ENCODE peak calls at places on chromosomes 4 and X, in six cellular contexts. R is HCT116, S is PC-3, V is SK-N-SH, N is GM23248, F is MM.1S. H is an unnamed sample.
A peak's percentile ranks its signal among the peaks of the same experiment; 100 is the strongest.

GRCh38 chr4:54015421-54016065 is 48.9 kb downstream of the CHIC2 start:
- DNase-seq in R (no peak), S (no peak), V (no peak), N (no peak), F (no peak), H (peak; percentile 36)

GRCh38 chrX:15815779-15816452 is 25.6 kb downstream of the ZRSR2 start:
- DNase-seq in R (peak; percentile 3), S (peak; percentile 50), V (peak; percentile 59), N (peak; percentile 31), F (peak; percentile 37), H (peak; percentile 66)

GRCh38 chr4:166290426-166290825 is 417.4 kb downstream of the TLL1 start:
- DNase-seq in R (no peak), S (no peak), V (no peak), N (no peak), F (no peak), H (no peak)

GRCh38 chrX:33252306-33252825 is 41.0 kb upstream of the DMD start:
- DNase-seq in R (no peak), S (no peak), V (no peak), N (no peak), F (no peak), H (no peak)

GRCh38 chrX:130179579-130180215 is 7.9 kb downstream of the RAB33A start:
- DNase-seq in R (no peak), S (no peak), V (no peak), N (peak; percentile 25), F (no peak), H (no peak)

GRCh38 chr4:98669577-98669976 is 11.2 kb upstream of the TSPAN5 start:
- DNase-seq in R (no peak), S (no peak), V (no peak), N (no peak), F (no peak), H (no peak)

GRCh38 chr4:123438031-123438430 is 41.4 kb downstream of the SPRY1 start:
- DNase-seq in R (no peak), S (no peak), V (no peak), N (no peak), F (no peak), H (no peak)

GRCh38 chr4:54371211-54371610 is 142.1 kb downstream of the PDGFRA start:
- DNase-seq in R (no peak), S (peak; percentile 50), V (no peak), N (peak; percentile 7), F (no peak), H (no peak)

GRCh38 chr4:4328840-4329239 is 38.8 kb downstream of the ZBTB49 start:
- DNase-seq in R (no peak), S (no peak), V (no peak), N (no peak), F (no peak), H (no peak)

GRCh38 chr4:99144070-99144469 is at the start of gene ADH4:
- DNase-seq in R (no peak), S (peak; percentile 5), V (no peak), N (peak; percentile 35), F (no peak), H (peak; percentile 10)

GRCh38 chr4:26235500-26235899 is 85.3 kb upstream of the RBPJ start:
- DNase-seq in R (no peak), S (peak; percentile 72), V (no peak), N (peak; percentile 84), F (no peak), H (no peak)

GRCh38 chr4:128107766-128108165 is 46.7 kb downstream of the LARP1B start:
- DNase-seq in R (no peak), S (no peak), V (no peak), N (peak; percentile 14), F (no peak), H (no peak)

GRCh38 chr4:117154251-117154650 is 68.9 kb upstream of the TRAM1L1 start:
- DNase-seq in R (no peak), S (no peak), V (no peak), N (no peak), F (no peak), H (peak; percentile 63)
- H3K9ac ChIP-seq in R (no peak overlapping the region), S (no peak overlapping the region), V (no peak overlapping the region), N (no peak overlapping the region), F (no peak overlapping the region), H (no peak overlapping the region)

GRCh38 chr4:150943126-150943525 is 72.0 kb downstream of the LRBA start:
- DNase-seq in R (no peak), S (no peak), V (no peak), N (no peak), F (no peak), H (no peak)

GRCh38 chr4:150940123-150940522 is 75.0 kb downstream of the LRBA start:
- DNase-seq in R (no peak), S (no peak), V (no peak), N (no peak), F (no peak), H (no peak)

GRCh38 chr4:150944660-150945059 is 70.4 kb downstream of the LRBA start:
- DNase-seq in R (no peak), S (no peak), V (no peak), N (no peak), F (no peak), H (no peak)

GRCh38 chr4:150942539-150942938 is 72.5 kb downstream of the LRBA start:
- DNase-seq in R (no peak), S (no peak), V (no peak), N (no peak), F (no peak), H (no peak)

GRCh38 chr4:150943831-150944230 is 71.3 kb downstream of the LRBA start:
- DNase-seq in R (no peak), S (no peak), V (no peak), N (peak; percentile 8), F (no peak), H (peak; percentile 2)
- TF ChIP-seq EZH2phosphoT487 in R (no peak), S (no peak), V (no peak), N (no peak), F (no peak), H (no peak)

DNA sequence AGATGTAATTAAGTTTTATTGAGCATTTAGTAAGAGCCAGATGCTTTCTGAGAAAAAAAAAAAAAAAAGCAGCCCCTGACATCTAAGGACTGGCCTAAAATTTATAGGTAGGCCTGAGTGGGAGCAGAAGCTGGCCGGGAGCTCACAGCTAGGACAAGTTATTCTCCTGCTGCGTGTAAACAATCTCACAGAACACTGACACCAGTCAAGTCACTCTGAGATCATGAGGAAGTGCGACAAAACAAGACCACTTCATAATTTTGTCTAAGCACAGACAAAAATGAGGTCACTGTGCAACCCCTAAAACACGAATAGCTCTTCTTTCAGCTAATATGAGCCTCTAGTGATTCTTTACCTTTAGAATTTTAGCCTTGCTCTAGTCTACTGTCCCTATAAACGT is 15.3 kb upstream of the NSUN7 start:
- DNase-seq in R (no peak), S (no peak), V (no peak), N (no peak), F (no peak), H (no peak)
- H3K9ac ChIP-seq in R (no peak overlapping the region), S (no peak overlapping the region), V (no peak overlapping the region), N (no peak overlapping the region), F (no peak overlapping the region), H (no peak overlapping the region)

GRCh38 chrX:131818297-131818936 is 204.7 kb upstream of the STK26 start:
- DNase-seq in R (no peak), S (peak; percentile 21), V (no peak), N (no peak), F (no peak), H (no peak)

GRCh38 chrX:131816551-131817136 is 206.5 kb upstream of the STK26 start:
- DNase-seq in R (no peak), S (peak; percentile 83), V (peak; percentile 51), N (peak; percentile 70), F (peak; percentile 97), H (no peak)

GRCh38 chrX:131826572-131826971 is 196.5 kb upstream of the STK26 start:
- DNase-seq in R (no peak), S (no peak), V (no peak), N (no peak), F (peak; percentile 56), H (no peak)

GRCh38 chrX:131827935-131828334 is 195.2 kb upstream of the STK26 start:
- DNase-seq in R (no peak), S (peak; percentile 55), V (peak; percentile 28), N (peak; percentile 19), F (peak; percentile 87), H (peak; percentile 79)

DNA sequence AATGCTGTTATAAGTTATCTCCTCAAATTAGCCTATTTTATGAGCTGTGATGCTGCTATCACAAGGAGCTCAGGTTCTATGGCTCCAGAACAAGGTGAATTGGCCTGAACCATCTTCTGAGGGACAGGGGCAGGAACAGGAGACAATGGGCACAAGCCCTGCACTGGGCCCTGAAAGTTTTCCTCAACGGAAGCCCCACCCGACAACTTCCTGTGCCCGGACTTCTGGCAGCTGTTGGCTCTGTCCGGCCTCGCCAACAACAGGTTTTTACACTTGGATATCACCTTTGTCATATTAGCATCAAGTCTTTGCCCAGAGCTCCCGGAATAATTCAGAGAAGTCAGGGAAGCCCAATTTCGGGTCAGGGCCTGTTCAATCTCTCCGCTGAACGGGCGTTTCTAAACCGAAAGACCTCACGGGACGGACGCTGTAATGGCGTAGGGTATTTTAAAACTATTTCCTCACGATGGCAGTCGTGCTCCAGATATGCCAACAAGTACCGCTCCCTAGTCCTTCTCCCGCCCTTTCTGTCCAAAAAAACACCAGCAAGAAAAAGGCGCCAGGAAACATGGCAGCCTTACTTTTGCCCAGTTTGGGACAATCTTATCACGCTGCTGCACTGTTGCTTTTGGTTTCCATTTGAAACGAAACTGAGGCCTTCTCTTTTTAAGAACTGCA is 201.0 kb upstream of the STK26 start:
- DNase-seq in R (no peak), S (no peak), V (peak; percentile 67), N (no peak), F (peak; percentile 87), H (no peak)
- TF ChIP-seq EZH2phosphoT487 in R (no peak), S (no peak), V (no peak), N (no peak), F (no peak), H (no peak)

GRCh38 chr4:158644755-158645154 is 26.9 kb downstream of the C4orf46 start:
- DNase-seq in R (no peak), S (no peak), V (no peak), N (peak; percentile 19), F (no peak), H (no peak)
- H3K9ac ChIP-seq in R (no peak overlapping the region), S (no peak overlapping the region), V (no peak overlapping the region), N (no peak overlapping the region), F (no peak overlapping the region), H (no peak overlapping the region)

GRCh38 chr4:80680934-80681333 is 345.4 kb downstream of the CFAP299 start:
- DNase-seq in R (no peak), S (no peak), V (no peak), N (no peak), F (no peak), H (no peak)

GRCh38 chr4:80678413-80678812 is 342.9 kb downstream of the CFAP299 start:
- DNase-seq in R (no peak), S (no peak), V (no peak), N (no peak), F (no peak), H (no peak)
- TF ChIP-seq EZH2phosphoT487 in R (no peak), S (no peak), V (no peak), N (no peak), F (no peak), H (no peak)

GRCh38 chr4:141340458-141340857 is 119.8 kb downstream of the ZNF330 start:
- DNase-seq in R (no peak), S (no peak), V (no peak), N (no peak), F (no peak), H (no peak)
- H3K9ac ChIP-seq in R (no peak overlapping the region), S (no peak overlapping the region), V (no peak overlapping the region), N (no peak overlapping the region), F (no peak overlapping the region), H (no peak overlapping the region)

H was measured in neural progenitor cell.